ENCODE peak calls at places on chromosome 7, in ten cellular contexts. G is thyroid gland; X is activated T-cell treated with anti-CD3 and anti-CD28 coated beads, Interleukin-2, amount 50 U/mL, for 24 hours; E is AG08395; Y is NCI-H82; P is Right ventricle myocardium superior; V is choroid plexus epithelial cell; T is HFF-Myc; R is gastrocnemius medialis; Q is neural crest cell. H is an unnamed sample.

GRCh38 chr7:98879198-98879988 is 1.1 kb downstream of the TRRAP start:
- DNase-seq in G (peak; percentile 39), X (peak; percentile 70), E (no peak), Y (peak; percentile 60), P (peak; percentile 44), V (peak; percentile 42), T (no peak), R (peak; percentile 16), Q (no peak), H (no peak)

GRCh38 chr7:45716380-45717203 is 142.4 kb downstream of the ADCY1 start:
- DNase-seq in G (peak; percentile 87), X (no peak), E (no peak), Y (no peak), P (peak; percentile 67), V (no peak), T (no peak), R (no peak), Q (no peak), H (no peak)

GRCh38 chr7:106358103-106358663 is 73.4 kb upstream of the NAMPT start:
- DNase-seq in G (no peak), X (no peak), E (no peak), Y (no peak), P (no peak), V (peak; percentile 76), T (no peak), R (no peak), Q (no peak), H (no peak)

GRCh38 chr7:129925416-129926002 is 27.3 kb downstream of the UBE2H start:
- DNase-seq in G (no peak), X (no peak), E (peak; percentile 38), Y (no peak), P (no peak), V (peak; percentile 39), T (no peak), R (no peak), Q (no peak), H (no peak)

GRCh38 chr7:101216001-101216859 is 1.2 kb downstream of the PLOD3 start:
- DNase-seq in G (peak; percentile 17), X (peak; percentile 36), E (peak; percentile 31), Y (no peak), P (peak; percentile 66), V (peak; percentile 40), T (no peak), R (no peak), Q (no peak), H (no peak)

GRCh38 chr7:78019457-78020130 is 221.0 kb downstream of the PHTF2 start:
- DNase-seq in G (peak; percentile 93), X (peak; percentile 79), E (peak; percentile 89), Y (peak; percentile 95), P (peak; percentile 96), V (peak; percentile 79), T (peak; percentile 33), R (peak; percentile 87), Q (peak; percentile 72), H (no peak)

GRCh38 chr7:106844286-106844997 is 20.6 kb upstream of the PIK3CG start:
- DNase-seq in G (no peak), X (no peak), E (no peak), Y (no peak), P (no peak), V (no peak), T (no peak), R (no peak), Q (no peak), H (no peak)

GRCh38 chr7:80488406-80488805 is 23.5 kb downstream of the GNAT3 start:
- DNase-seq in G (no peak), X (no peak), E (no peak), Y (no peak), P (no peak), V (no peak), T (no peak), R (no peak), Q (no peak), H (no peak)

GRCh38 chr7:51606601-51607154 is 290.1 kb upstream of the COBL start:
- DNase-seq in G (no peak), X (no peak), E (no peak), Y (peak; percentile 37), P (no peak), V (no peak), T (no peak), R (no peak), Q (no peak), H (no peak)

GRCh38 chr7:219581-220150 is 27.3 kb downstream of the FAM20C start:
- DNase-seq in G (no peak), X (no peak), E (no peak), Y (no peak), P (no peak), V (no peak), T (no peak), R (no peak), Q (no peak), H (no peak)

GRCh38 chr7:82164410-82164809 is 279.2 kb downstream of the CACNA2D1 start:
- DNase-seq in G (no peak), X (no peak), E (no peak), Y (no peak), P (no peak), V (no peak), T (no peak), R (no peak), Q (no peak), H (no peak)

GRCh38 chr7:33351709-33352108 is 222.3 kb downstream of the BBS9 start:
- DNase-seq in G (no peak), X (no peak), E (no peak), Y (no peak), P (no peak), V (no peak), T (no peak), R (no peak), Q (no peak), H (no peak)

GRCh38 chr7:132123763-132124162 is 452.5 kb downstream of the PLXNA4 start:
- DNase-seq in G (no peak), X (no peak), E (no peak), Y (no peak), P (no peak), V (no peak), T (no peak), R (no peak), Q (no peak), H (no peak)